ENCODE peak calls at places on chromosome 2, in eight cellular contexts. H is upper lobe of right lung, I is GM20000, D is ascending aorta, Y is Calu3, L is breast epithelium, Q is NB4, E is GM23338. N is an unnamed sample.

GRCh38 chr2:119064567-119064966 is 94.0 kb downstream of the C1QL2 start:
- DNase-seq in H (no peak), I (no peak), D (no peak), Y (no peak), L (no peak), Q (peak; percentile 16), E (no peak), N (no peak)

GRCh38 chr2:193743089-193743488 is 1548.4 kb upstream of the TMEFF2 start:
- DNase-seq in H (no peak), I (no peak), D (no peak), Y (no peak), L (no peak), Q (no peak), E (peak; percentile 12), N (no peak)

GRCh38 chr2:207221731-207222130 is 56.0 kb upstream of the KLF7 start:
- DNase-seq in H (no peak), I (no peak), D (no peak), Y (no peak), L (no peak), Q (no peak), E (no peak), N (no peak)

GRCh38 chr2:230714122-230714453 is 1.4 kb downstream of the CAB39 start:
- DNase-seq in H (no peak), I (peak; percentile 77), D (no peak), Y (peak; percentile 21), L (no peak), Q (peak; percentile 84), E (peak; percentile 47), N (no peak)

GRCh38 chr2:142280846-142281245 is 150.0 kb upstream of the LRP1B start:
- DNase-seq in H (no peak), I (no peak), D (no peak), Y (no peak), L (no peak), Q (no peak), E (peak; percentile 36), N (no peak)

GRCh38 chr2:96501471-96501874 is 3.7 kb downstream of the NEURL3 start:
- DNase-seq in H (no peak), I (peak; percentile 66), D (peak; percentile 58), Y (peak; percentile 36), L (no peak), Q (no peak), E (no peak), N (no peak)

GRCh38 chr2:49772299-49772970 is 618.1 kb upstream of the FSHR start:
- DNase-seq in H (no peak), I (no peak), D (no peak), Y (no peak), L (no peak), Q (no peak), E (no peak), N (no peak)

GRCh38 chr2:184830531-184830930 is 232.2 kb downstream of the ZNF804A start:
- DNase-seq in H (no peak), I (no peak), D (no peak), Y (no peak), L (no peak), Q (no peak), E (no peak), N (no peak)

GRCh38 chr2:187580462-187581124 is 26.4 kb upstream of the TFPI start:
- DNase-seq in H (no peak), I (peak; percentile 17), D (no peak), Y (no peak), L (no peak), Q (peak; percentile 65), E (peak; percentile 80), N (no peak)

GRCh38 chr2:109695290-109695689 is 81.1 kb downstream of the SOWAHC start:
- DNase-seq in H (peak; percentile 11), I (no peak), D (no peak), Y (no peak), L (no peak), Q (no peak), E (no peak), N (no peak)

GRCh38 chr2:173667415-173667814 is 297.8 kb downstream of the SP3 start:
- DNase-seq in H (no peak), I (no peak), D (no peak), Y (peak; percentile 38), L (no peak), Q (no peak), E (no peak), N (no peak)
- TF ChIP-seq CTCF in H (no peak), I (no peak), D (no peak), Y (peak; percentile 39), L (no peak), Q (no peak), E (peak; percentile 45), N (no peak)

GRCh38 chr2:43605079-43605655 is 9.3 kb upstream of the THADA start:
- DNase-seq in H (no peak), I (peak; percentile 28), D (no peak), Y (peak; percentile 47), L (no peak), Q (peak; percentile 71), E (peak; percentile 77), N (no peak)
- TF ChIP-seq CTCF in H (peak; percentile 50), I (peak; percentile 47), D (peak; percentile 38), Y (peak; percentile 34), L (no peak), Q (peak; percentile 70), E (peak; percentile 79), N (peak; percentile 21)

GRCh38 chr2:73963385-73964120 is 21.2 kb upstream of the TET3 start:
- DNase-seq in H (no peak), I (peak; percentile 59), D (no peak), Y (no peak), L (no peak), Q (peak; percentile 36), E (no peak), N (no peak)

GRCh38 chr2:73962798-73963197 is 21.9 kb upstream of the TET3 start:
- DNase-seq in H (no peak), I (no peak), D (no peak), Y (no peak), L (no peak), Q (no peak), E (no peak), N (no peak)

GRCh38 chr2:73964223-73964622 is 20.5 kb upstream of the TET3 start:
- DNase-seq in H (no peak), I (no peak), D (no peak), Y (no peak), L (no peak), Q (no peak), E (no peak), N (no peak)

GRCh38 chr2:73961274-73961673 is 23.4 kb upstream of the TET3 start:
- DNase-seq in H (no peak), I (no peak), D (no peak), Y (no peak), L (no peak), Q (no peak), E (no peak), N (no peak)

GRCh38 chr2:73961823-73962615 is 22.7 kb upstream of the TET3 start:
- DNase-seq in H (no peak), I (no peak), D (no peak), Y (no peak), L (no peak), Q (no peak), E (no peak), N (no peak)
- TF ChIP-seq CTCF in H (no peak), I (no peak), D (no peak), Y (no peak), L (no peak), Q (no peak), E (peak; percentile 45), N (no peak)

GRCh38 chr2:42339191-42339912 is 21.7 kb downstream of the COX7A2L start:
- DNase-seq in H (no peak), I (no peak), D (no peak), Y (no peak), L (no peak), Q (peak; percentile 19), E (peak; percentile 73), N (no peak)
- TF ChIP-seq CTCF in H (no peak), I (no peak), D (no peak), Y (no peak), L (no peak), Q (peak; percentile 6), E (peak; percentile 19), N (no peak)

GRCh38 chr2:215912299-215912842 is 101.0 kb downstream of the MREG start:
- DNase-seq in H (no peak), I (no peak), D (no peak), Y (no peak), L (no peak), Q (no peak), E (no peak), N (no peak)
- TF ChIP-seq CTCF in H (no peak), I (no peak), D (no peak), Y (no peak), L (no peak), Q (no peak), E (peak; percentile 1), N (peak; percentile 37)